ENCODE peak calls at places on chromosome 2, in eight cellular contexts. P is suprapubic skin, E is endothelial cell of umbilical vein, Y is HCT116, X is transverse colon, G is HepG2, L is GM12892, Z is SK-N-SH. D is an unnamed sample.

GRCh38 chr2:112870851-112871830 is 34.6 kb upstream of the IL1B start:
- DNase-seq in G (no peak), Z (no peak), E (no peak), P (no peak), X (no peak), L (no peak), Y (no peak), D (no peak)

GRCh38 chr2:35989040-35989439 is 366.5 kb upstream of the CRIM1 start:
- DNase-seq in X (no peak), Z (no peak), G (no peak), Y (no peak), L (no peak), P (no peak), E (no peak), D (no peak)

GRCh38 chr2:13230221-13230620 is 513.5 kb downstream of the TRIB2 start:
- DNase-seq in Z (peak), Y (no peak), X (no peak), G (no peak), P (no peak), L (no peak), E (no peak), D (no peak)

GRCh38 chr2:48277153-48277552 is 252.8 kb upstream of the STON1 start:
- DNase-seq in L (no peak), Z (no peak), E (no peak), P (no peak), Y (no peak), X (no peak), G (no peak), D (no peak)

GRCh38 chr2:52844701-52845423 is 922.7 kb upstream of the CHAC2 start:
- DNase-seq in Z (no peak), Y (no peak), P (no peak), X (no peak), E (no peak), G (no peak), L (no peak), D (no peak)

GRCh38 chr2:233063269-233063975 is 3.3 kb downstream of the INPP5D start:
- DNase-seq in E (no peak), Z (no peak), Y (no peak), G (peak), L (peak), P (peak), X (peak), D (no peak)

GRCh38 chr2:237012577-237013237 is 73.0 kb upstream of the COPS8 start:
- DNase-seq in P (no peak), G (no peak), E (peak), Y (no peak), X (no peak), Z (no peak), L (no peak), D (no peak)

GRCh38 chr2:127683766-127684165 is 8.4 kb upstream of the LIMS2 start:
- DNase-seq in L (no peak), X (no peak), P (no peak), Z (peak), Y (no peak), G (no peak), E (peak), D (no peak)

GRCh38 chr2:6866982-6867381 is 1.3 kb upstream of the CMPK2 start:
- DNase-seq in Y (no peak), L (no peak), Z (no peak), X (no peak), P (no peak), G (no peak), E (no peak), D (no peak)

GRCh38 chr2:225768741-225769140 is 369.2 kb downstream of the NYAP2 start:
- DNase-seq in G (no peak), Z (no peak), P (no peak), Y (no peak), L (no peak), X (no peak), E (no peak), D (no peak)

GRCh38 chr2:224816816-224817215 is 100.7 kb upstream of the CCDC195 start:
- DNase-seq in E (peak), Z (no peak), P (no peak), Y (peak), G (peak), X (no peak), L (no peak), D (no peak)

GRCh38 chr2:173226899-173227692 is 127.6 kb upstream of the CDCA7 start:
- DNase-seq in L (no peak), G (peak), X (no peak), P (no peak), E (no peak), Y (no peak), Z (no peak), D (no peak)

GRCh38 chr2:146246017-146246733 is 1598.7 kb upstream of the ACVR2A start:
- DNase-seq in L (no peak), G (no peak), E (no peak), X (no peak), Z (no peak), P (no peak), Y (no peak), D (no peak)

GRCh38 chr2:20424300-20425290 is 22.3 kb upstream of the RHOB start:
- DNase-seq in Z (peak), Y (no peak), E (peak), G (no peak), P (no peak), X (peak), L (peak), D (no peak)

GRCh38 chr2:204898928-204899640 is 353.8 kb downstream of the PARD3B start:
- DNase-seq in Y (no peak), G (no peak), L (no peak), E (no peak), P (no peak), Z (no peak), X (no peak), D (peak)

GRCh38 chr2:172113617-172114016 is 10.9 kb upstream of the DLX2 start:
- DNase-seq in Y (no peak), G (peak), L (no peak), X (no peak), E (peak), Z (peak), P (no peak), D (no peak)

GRCh38 chr2:210527286-210527685 is 29.1 kb upstream of the CPS1 start:
- DNase-seq in P (no peak), Y (no peak), E (no peak), L (no peak), G (no peak), Z (no peak), X (no peak), D (no peak)

GRCh38 chr2:122663737-122664136 is 908.3 kb downstream of the TSN start:
- DNase-seq in E (no peak), L (no peak), P (no peak), Y (no peak), Z (peak), G (no peak), X (no peak), D (no peak)

GRCh38 chr2:239441261-239441701 is 40.5 kb upstream of the HDAC4 start:
- DNase-seq in L (no peak), Z (no peak), P (no peak), X (no peak), Y (no peak), E (no peak), G (no peak), D (no peak)

GRCh38 chr2:128973566-128973965 is 654.9 kb upstream of the HS6ST1 start:
- DNase-seq in L (no peak), Z (no peak), G (no peak), X (no peak), P (no peak), Y (no peak), E (no peak), D (no peak)

GRCh38 chr2:122736279-122736678 is 980.8 kb downstream of the TSN start:
- DNase-seq in G (no peak), Y (no peak), Z (no peak), X (peak), L (no peak), E (peak), P (no peak), D (no peak)

GRCh38 chr2:168192839-168193616 is 54.4 kb downstream of the STK39 start:
- DNase-seq in Y (no peak), Z (no peak), P (no peak), L (no peak), X (no peak), E (peak), G (no peak), D (no peak)

GRCh38 chr2:54512663-54513363 is 56.7 kb downstream of the SPTBN1 start:
- DNase-seq in E (no peak), Y (no peak), P (no peak), L (no peak), X (no peak), G (no peak), Z (no peak), D (no peak)

GRCh38 chr2:69565431-69565839 is 78.1 kb downstream of the AAK1 start:
- DNase-seq in E (peak), X (peak), Z (peak), L (peak), P (no peak), Y (peak), G (peak), D (no peak)

GRCh38 chr2:22281033-22281432 is 1103.9 kb upstream of the KLHL29 start:
- DNase-seq in P (no peak), G (no peak), Z (peak), Y (no peak), E (no peak), L (no peak), X (no peak), D (no peak)

GRCh38 chr2:239881561-239882320 is 143.4 kb downstream of the NDUFA10 start:
- DNase-seq in P (peak), X (no peak), Y (no peak), Z (peak), L (no peak), G (no peak), E (peak), D (no peak)

GRCh38 chr2:36486546-36487044 is 111.4 kb downstream of the FEZ2 start:
- DNase-seq in Y (no peak), P (no peak), X (no peak), Z (no peak), E (peak), G (peak), L (no peak), D (no peak)

GRCh38 chr2:158965731-158966130 is 2.7 kb upstream of the TANC1 start:
- DNase-seq in Y (no peak), P (no peak), L (no peak), X (no peak), E (no peak), Z (no peak), G (no peak), D (no peak)

GRCh38 chr2:58137221-58137620 is 90.6 kb downstream of the VRK2 start:
- DNase-seq in L (no peak), Z (no peak), X (no peak), P (no peak), Y (no peak), G (no peak), E (peak), D (no peak)

GRCh38 chr2:172039011-172039704 is 39.4 kb downstream of the METAP1D start:
- DNase-seq in E (no peak), Z (no peak), Y (no peak), G (no peak), X (no peak), L (no peak), P (no peak), D (no peak)

GRCh38 chr2:232761301-232761907 is 15.0 kb downstream of the KCNJ13 start:
- DNase-seq in E (peak), G (peak), X (peak), L (no peak), Z (peak), Y (peak), P (no peak), D (no peak)

GRCh38 chr2:203396667-203397066 is 68.5 kb downstream of the ABI2 start:
- DNase-seq in Z (peak), E (no peak), L (no peak), G (peak), P (no peak), X (no peak), Y (no peak), D (no peak)

GRCh38 chr2:234705108-234705507 is 208.2 kb upstream of the ARL4C start:
- DNase-seq in X (no peak), P (peak), Y (peak), E (no peak), Z (no peak), G (no peak), L (no peak), D (no peak)

GRCh38 chr2:84443477-84443876 is 15.6 kb downstream of the SUCLG1 start:
- DNase-seq in Y (no peak), E (no peak), L (no peak), P (no peak), Z (no peak), X (no peak), G (no peak), D (no peak)

GRCh38 chr2:237341872-237342271 is 72.1 kb downstream of the COL6A3 start:
- DNase-seq in E (no peak), G (no peak), Z (no peak), Y (no peak), L (no peak), X (no peak), P (no peak), D (peak)

GRCh38 chr2:239826786-239827510 is 198.2 kb downstream of the NDUFA10 start:
- DNase-seq in G (no peak), E (no peak), X (no peak), L (no peak), Y (no peak), P (peak), Z (peak), D (no peak)

GRCh38 chr2:19474128-19474527 is 115.7 kb upstream of the OSR1 start:
- DNase-seq in P (peak), X (peak), E (no peak), G (no peak), Z (no peak), L (no peak), Y (no peak), D (peak)

GRCh38 chr2:235836416-235837042 is 331.7 kb downstream of the GBX2 start:
- DNase-seq in G (no peak), E (no peak), L (no peak), Z (no peak), Y (no peak), X (no peak), P (no peak), D (no peak)

GRCh38 chr2:16039055-16039454 is 98.7 kb downstream of the MYCN start:
- DNase-seq in L (no peak), P (no peak), E (no peak), X (no peak), G (no peak), Z (no peak), Y (no peak), D (no peak)

DNA sequence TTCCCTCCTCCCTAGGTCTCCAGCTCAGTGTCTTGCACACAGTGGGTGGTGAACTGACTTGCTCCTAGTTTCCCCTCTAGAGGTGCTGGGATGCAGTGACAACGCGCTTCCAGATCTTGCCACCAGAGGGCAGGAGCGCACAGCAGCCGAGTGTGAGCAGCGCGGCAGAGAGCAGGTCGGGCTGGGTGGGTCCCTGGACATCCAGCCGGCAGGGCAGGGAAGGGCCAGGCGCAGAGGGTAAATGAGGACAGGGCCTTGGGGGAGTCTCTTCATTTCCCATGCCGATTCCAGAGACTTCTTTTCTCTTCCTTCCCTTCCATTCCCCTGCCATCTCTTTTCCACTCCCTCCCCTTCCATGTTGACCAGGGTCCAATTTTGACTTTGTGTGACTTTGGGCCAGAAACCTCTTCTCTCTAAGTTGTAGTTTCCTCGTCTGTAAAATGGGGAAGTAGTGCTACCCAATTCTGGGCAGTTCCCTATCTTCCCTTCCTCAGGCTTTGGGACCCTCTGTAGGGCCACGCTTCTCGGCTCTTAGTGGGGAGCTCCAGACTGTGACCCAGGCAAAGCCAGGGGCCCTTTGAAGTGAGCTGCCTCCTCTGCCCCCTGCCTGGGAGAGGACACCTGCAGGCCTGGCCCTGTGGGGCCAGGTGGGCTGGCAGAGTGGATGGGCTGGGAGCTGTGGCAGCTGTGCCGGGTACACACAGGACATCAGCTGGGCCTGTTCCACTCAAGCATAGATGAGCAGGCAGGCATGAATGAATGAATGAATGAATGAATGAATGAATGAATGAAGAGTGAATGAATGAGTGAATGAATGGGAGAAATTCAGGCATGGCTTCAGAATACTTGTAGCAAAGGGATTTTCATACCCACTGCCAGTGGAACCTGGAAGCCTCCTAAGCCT is 43.3 kb upstream of the TAF1B start:
- DNase-seq in G (peak), P (peak), X (peak), E (peak), Z (peak), Y (peak), L (peak), D (peak)
- TF ChIP-seq POLR2AphosphoS5 in G (no peak), P (no peak), X (no peak), E (no peak), Z (no peak), Y (peak), L (no peak), D (no peak)

DNA sequence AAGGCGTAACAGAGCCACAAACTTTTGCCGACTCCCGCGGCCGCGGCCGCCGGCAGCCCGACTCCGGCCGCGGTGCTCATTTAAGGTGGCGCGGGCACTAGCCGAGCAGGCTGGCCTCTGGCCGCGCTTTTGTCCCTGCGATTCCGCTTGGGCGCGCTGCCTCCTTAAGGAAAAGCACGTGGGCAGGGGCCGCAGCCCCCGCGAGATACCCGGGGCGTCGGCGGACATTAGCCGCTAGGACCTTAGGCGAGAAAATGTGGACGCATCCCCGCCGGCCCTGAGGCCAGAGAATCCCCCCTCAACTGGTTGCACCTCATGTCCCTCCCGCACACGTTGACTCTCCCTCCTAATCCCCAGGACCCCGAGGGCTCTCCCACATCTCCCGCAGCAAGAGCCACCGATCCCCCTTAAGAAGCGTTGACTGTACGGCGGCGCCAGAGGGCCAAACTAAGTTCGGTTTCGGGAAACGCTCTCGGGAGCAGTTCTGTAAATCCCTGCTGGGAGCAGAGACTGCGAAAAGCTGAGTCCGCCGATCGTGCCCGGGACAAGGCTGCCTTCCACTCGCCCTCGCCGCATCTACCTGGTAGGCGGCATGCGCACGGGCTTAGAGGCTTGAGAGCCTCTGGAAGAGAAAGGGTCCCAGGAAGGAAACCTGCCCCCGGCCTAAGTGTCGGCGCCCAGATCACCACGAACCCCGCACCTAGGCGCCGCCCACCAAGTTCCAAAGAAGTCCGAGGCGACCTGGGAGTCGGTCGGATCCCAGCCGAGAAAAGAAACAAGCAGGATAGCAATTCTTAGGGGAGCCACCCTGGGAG is 1.8 kb upstream of the SATB2 start:
- DNase-seq in X (peak), E (peak), Y (peak), Z (peak), L (no peak), G (peak), P (peak), D (peak)
- TF ChIP-seq POLR2AphosphoS5 in X (peak), E (peak), Y (peak), Z (no peak), L (no peak), G (no peak), P (no peak), D (peak)

GRCh38 chr2:40348038-40348437 is 103.9 kb downstream of the SLC8A1 start:
- DNase-seq in P (no peak), Y (no peak), X (no peak), L (no peak), E (no peak), Z (no peak), G (no peak), D (no peak)

GRCh38 chr2:40346535-40347354 is 105.1 kb downstream of the SLC8A1 start:
- DNase-seq in Y (no peak), E (peak), Z (no peak), X (no peak), L (no peak), P (no peak), G (no peak), D (no peak)

GRCh38 chr2:40344364-40344763 is 107.5 kb downstream of the SLC8A1 start:
- DNase-seq in Z (no peak), L (no peak), E (no peak), X (no peak), G (no peak), P (no peak), Y (no peak), D (no peak)

GRCh38 chr2:40341198-40341597 is 110.7 kb downstream of the SLC8A1 start:
- DNase-seq in P (no peak), X (no peak), Z (no peak), L (no peak), Y (no peak), G (no peak), E (no peak), D (no peak)

GRCh38 chr2:40343904-40344303 is 108.0 kb downstream of the SLC8A1 start:
- DNase-seq in Y (no peak), Z (no peak), X (no peak), P (no peak), G (no peak), E (no peak), L (no peak), D (no peak)
- TF ChIP-seq POLR2AphosphoS5 in Y (no peak), Z (peak), X (no peak), P (no peak), G (no peak), E (no peak), L (no peak), D (no peak)

GRCh38 chr2:231391981-231392380 is 3.5 kb upstream of the B3GNT7 start:
- DNase-seq in L (no peak), X (no peak), Z (peak), Y (no peak), G (no peak), P (no peak), E (no peak), D (no peak)
- TF ChIP-seq POLR2AphosphoS5 in L (no peak), X (no peak), Z (no peak), Y (no peak), G (no peak), P (no peak), E (no peak), D (no peak)

DNA sequence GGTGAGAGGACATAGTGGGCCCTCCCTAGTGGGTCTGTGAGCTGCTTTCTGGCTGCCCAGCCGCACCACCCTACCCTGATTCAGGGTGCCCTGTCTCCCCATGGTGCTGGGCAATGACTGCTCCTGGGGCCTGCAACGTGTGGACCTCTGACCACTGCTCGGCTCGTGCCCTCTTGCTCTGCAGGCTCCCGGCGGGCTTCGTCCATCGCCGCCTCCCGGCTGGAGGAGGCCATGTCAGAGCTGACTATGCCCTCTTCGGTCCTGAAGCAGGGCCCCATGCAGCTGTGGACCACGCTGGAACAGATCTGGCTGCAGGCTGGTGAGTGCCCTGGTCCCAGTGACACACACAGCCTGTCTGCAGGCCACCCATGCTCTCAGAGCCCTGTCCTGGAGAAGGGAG is 103.5 kb downstream of the STPG4 start:
- DNase-seq in Y (no peak), P (no peak), E (no peak), G (no peak), L (no peak), Z (no peak), X (no peak), D (no peak)
- TF ChIP-seq POLR2AphosphoS5 in Y (no peak), P (no peak), E (no peak), G (no peak), L (no peak), Z (no peak), X (no peak), D (no peak)